ENCODE peak calls at places on chromosomes 12 and 14, in eight cellular contexts. B, E, K, M, O, S, V and C are unnamed samples.

GRCh38 chr12:131054345-131055092 is 100.8 kb downstream of the ADGRD1 start:
- DNase-seq in E (no peak), K (no peak), O (no peak), S (no peak), M (no peak), B (no peak), V (no peak), C (peak; percentile 24)

GRCh38 chr14:55123101-55123500 is 6.0 kb upstream of the LGALS3 start:
- DNase-seq in B (no peak), O (peak; percentile 73), V (no peak), E (peak; percentile 98), M (peak; percentile 95), S (no peak), K (no peak), C (no peak)

GRCh38 chr14:50741571-50741970 is 73.5 kb upstream of the SAV1 start:
- DNase-seq in E (peak; percentile 70), S (no peak), V (peak; percentile 21), M (peak; percentile 33), O (no peak), K (no peak), B (no peak), C (no peak)

GRCh38 chr14:37778135-37778943 is 182.9 kb downstream of the TTC6 start:
- DNase-seq in V (no peak), E (no peak), S (no peak), O (no peak), M (no peak), B (no peak), K (no peak), C (no peak)

GRCh38 chr12:12178545-12178944 is 88.3 kb downstream of the LRP6 start:
- DNase-seq in V (no peak), K (no peak), S (no peak), E (no peak), O (no peak), B (no peak), M (no peak), C (no peak)

GRCh38 chr14:89243286-89243685 is 173.7 kb downstream of the FOXN3 start:
- DNase-seq in K (no peak), M (no peak), S (no peak), O (no peak), B (no peak), V (no peak), E (no peak), C (no peak)

GRCh38 chr14:89902876-89903275 is 51.7 kb downstream of the EFCAB11 start:
- DNase-seq in M (no peak), B (no peak), O (no peak), S (no peak), V (no peak), K (no peak), E (no peak), C (no peak)

GRCh38 chr12:50221228-50222008 is 54.2 kb upstream of the CERS5 start:
- DNase-seq in V (no peak), O (no peak), M (peak; percentile 90), K (no peak), S (no peak), E (peak; percentile 91), B (no peak), C (no peak)

GRCh38 chr14:99352688-99353280 is 80.8 kb upstream of the BCL11B start:
- DNase-seq in K (no peak), M (no peak), E (no peak), S (no peak), O (no peak), V (no peak), B (no peak), C (no peak)

GRCh38 chr12:75437564-75437963 is 43.0 kb upstream of the GLIPR1 start:
- DNase-seq in E (peak; percentile 34), O (no peak), K (no peak), S (no peak), V (no peak), B (no peak), M (peak; percentile 73), C (no peak)

GRCh38 chr12:23810327-23810902 is 139.1 kb downstream of the SOX5 start:
- DNase-seq in S (no peak), B (no peak), V (no peak), K (no peak), E (no peak), M (no peak), O (no peak), C (no peak)

GRCh38 chr12:113407931-113408585 is 4.4 kb upstream of the SDS start:
- DNase-seq in S (no peak), O (no peak), B (no peak), V (no peak), M (peak; percentile 74), E (peak; percentile 61), K (no peak), C (peak; percentile 2)

GRCh38 chr14:75340921-75341320 is 62.3 kb downstream of the FOS start:
- DNase-seq in S (peak; percentile 89), M (peak; percentile 83), E (no peak), K (peak; percentile 73), O (peak; percentile 69), B (no peak), V (no peak), C (peak; percentile 83)

GRCh38 chr14:96681826-96682225 is 115.4 kb upstream of the VRK1 start:
- DNase-seq in M (no peak), S (no peak), O (no peak), E (peak; percentile 24), K (no peak), B (no peak), V (no peak), C (no peak)

GRCh38 chr14:91945776-91946305 is 1.7 kb downstream of the FBLN5 start:
- DNase-seq in E (no peak), K (no peak), O (no peak), B (no peak), V (no peak), S (no peak), M (no peak), C (no peak)

GRCh38 chr14:104968541-104969401 is 9.4 kb downstream of the AHNAK2 start:
- DNase-seq in E (no peak), S (peak; percentile 31), O (peak; percentile 52), K (no peak), V (no peak), M (peak; percentile 49), B (no peak), C (peak; percentile 47)

GRCh38 chr14:104102282-104102914 is 16.9 kb downstream of the ASPG start:
- DNase-seq in B (no peak), M (no peak), E (no peak), K (no peak), S (peak; percentile 21), V (no peak), O (no peak), C (no peak)

GRCh38 chr12:27057543-27057942 is 24.8 kb downstream of the C12orf71 start:
- DNase-seq in M (no peak), E (no peak), O (no peak), V (no peak), K (no peak), S (no peak), B (no peak), C (no peak)

GRCh38 chr12:64796205-64796845 is 28.1 kb upstream of the TBC1D30 start:
- DNase-seq in B (no peak), S (no peak), M (peak; percentile 95), V (peak; percentile 75), K (no peak), O (peak; percentile 22), E (peak; percentile 92), C (no peak)

GRCh38 chr14:37618498-37619041 is 23.1 kb downstream of the TTC6 start:
- DNase-seq in S (no peak), K (no peak), M (no peak), B (no peak), E (no peak), V (no peak), O (no peak), C (no peak)

GRCh38 chr12:5305425-5305824 is 126.5 kb upstream of the NTF3 start:
- DNase-seq in V (no peak), S (peak; percentile 25), E (no peak), B (peak; percentile 45), M (no peak), K (no peak), O (no peak), C (peak; percentile 49)

GRCh38 chr12:115697341-115697740 is 580.2 kb downstream of the MED13L start:
- DNase-seq in V (no peak), M (no peak), S (no peak), K (no peak), B (no peak), E (no peak), O (no peak), C (no peak)